ENCODE peak calls at places on chromosomes 1 and 21, in four cellular contexts. U is mesendoderm, Q is uterus, N is AG04450. J is an unnamed sample.

GRCh38 chr1:62508187-62508758 is 71.4 kb downstream of the USP1 start:
- DNase-seq in U (peak; percentile 39), Q (no peak), N (peak; percentile 11), J (no peak)

GRCh38 chr1:157152510-157152909 is 14.3 kb upstream of the ETV3 start:
- DNase-seq in Q (no peak), N (no peak), U (no peak), J (no peak)

GRCh38 chr1:39849203-39849602 is 34.1 kb downstream of the TRIT1 start:
- DNase-seq in U (no peak), Q (no peak), N (no peak), J (no peak)

GRCh38 chr21:44986471-44987291 is 46.9 kb downstream of the SLX9 start:
- DNase-seq in U (no peak), Q (peak; percentile 17), N (no peak), J (no peak)

GRCh38 chr1:174191255-174191906 is 32.1 kb downstream of the RABGAP1L start:
- DNase-seq in U (no peak), N (peak; percentile 6), Q (no peak), J (peak; percentile 10)

GRCh38 chr1:156432109-156433018 is 63.4 kb downstream of the RHBG start:
- DNase-seq in U (peak; percentile 72), Q (no peak), N (no peak), J (no peak)

GRCh38 chr1:111221633-111222286 is 5.8 kb upstream of the CHI3L2 start:
- DNase-seq in N (no peak), Q (no peak), U (peak; percentile 58), J (no peak)

GRCh38 chr1:42146916-42147320 is 6.3 kb upstream of the GUCA2B start:
- DNase-seq in U (peak; percentile 93), N (no peak), Q (peak; percentile 58), J (peak; percentile 88)

GRCh38 chr1:155125511-155125945 is 2.1 kb upstream of the EFNA1 start:
- DNase-seq in N (no peak), Q (no peak), U (peak; percentile 26), J (peak; percentile 60)

GRCh38 chr1:226875641-226876295 is 5.4 kb downstream of the PSEN2 start:
- DNase-seq in N (no peak), Q (peak; percentile 39), U (no peak), J (no peak)

GRCh38 chr1:66084442-66084841 is 291.7 kb downstream of the PDE4B start:
- DNase-seq in N (no peak), U (peak; percentile 18), Q (no peak), J (no peak)

GRCh38 chr1:1080122-1080753 is 6.1 kb upstream of the RNF223 start:
- DNase-seq in Q (no peak), N (no peak), U (peak; percentile 94), J (no peak)

GRCh38 chr21:33546076-33546475 is 3.2 kb downstream of the SON start:
- DNase-seq in Q (no peak), N (no peak), U (no peak), J (no peak)

GRCh38 chr1:146007048-146007784 is 10.8 kb upstream of the TXNIP start:
- DNase-seq in Q (peak; percentile 89), U (peak; percentile 69), N (peak; percentile 55), J (no peak)

GRCh38 chr21:35528109-35529042 is 479.3 kb upstream of the RUNX1 start:
- DNase-seq in U (no peak), Q (no peak), N (no peak), J (no peak)

GRCh38 chr1:206506803-206507394 is 432 bp upstream of the RASSF5 start:
- DNase-seq in U (no peak), N (no peak), Q (no peak), J (no peak)

GRCh38 chr1:177600936-177601335 is 368.9 kb downstream of the SEC16B start:
- DNase-seq in U (no peak), Q (no peak), N (no peak), J (no peak)

GRCh38 chr1:198577444-198577843 is 37.0 kb upstream of the ATP6V1G3 start:
- DNase-seq in N (peak; percentile 51), Q (no peak), U (no peak), J (peak; percentile 10)

DNA sequence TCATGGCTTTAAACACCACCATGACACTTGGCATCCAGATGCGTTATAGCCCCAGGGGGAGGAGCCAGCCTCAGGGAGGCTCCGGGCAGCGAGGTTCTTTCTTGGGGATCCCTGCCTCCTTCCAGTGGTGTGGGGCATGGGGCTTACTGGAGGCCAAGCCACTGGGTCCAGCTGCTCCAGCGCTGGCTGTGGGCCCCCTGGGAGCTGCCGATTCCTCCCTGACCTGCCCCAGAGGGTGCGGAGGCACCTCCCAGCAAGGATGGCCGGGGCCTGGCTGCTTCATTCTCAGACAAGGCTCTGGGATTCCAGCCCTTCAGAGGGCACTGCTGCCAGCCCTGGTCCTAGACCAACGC is 159.3 kb downstream of the PEX14 start:
- DNase-seq in Q (peak; percentile 19), N (no peak), U (no peak), J (no peak)
- H3K27ac ChIP-seq in Q (peak overlapping the region; percentile 79), N (no peak overlapping the region), U (no peak overlapping the region), J (peak overlapping the region; percentile 99)

DNA sequence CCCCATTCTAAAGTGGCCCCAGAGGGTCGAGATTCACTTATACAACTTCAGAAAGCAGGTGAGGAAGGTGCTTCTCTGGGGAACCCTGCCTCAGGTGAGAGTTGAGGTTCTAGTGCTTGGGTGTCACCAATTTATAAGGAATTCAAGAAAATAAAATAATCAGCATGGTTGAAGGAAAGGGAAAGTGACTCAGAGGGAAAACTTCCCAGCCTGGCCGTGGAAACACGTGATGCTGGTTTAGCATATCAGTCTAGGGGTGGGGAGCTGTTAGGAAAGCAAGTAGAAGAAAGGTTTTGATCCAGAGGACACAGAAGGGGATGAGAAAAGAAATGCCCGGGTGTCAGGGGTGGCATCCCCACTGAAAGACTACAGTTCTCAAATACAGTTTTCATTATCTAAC is 37.7 kb upstream of the TMEM125 start:
- DNase-seq in U (peak; percentile 52), Q (no peak), N (peak; percentile 36), J (no peak)
- H3K27ac ChIP-seq in U (no peak overlapping the region), Q (no peak overlapping the region), N (peak overlapping the region; percentile 42), J (no peak overlapping the region)

DNA sequence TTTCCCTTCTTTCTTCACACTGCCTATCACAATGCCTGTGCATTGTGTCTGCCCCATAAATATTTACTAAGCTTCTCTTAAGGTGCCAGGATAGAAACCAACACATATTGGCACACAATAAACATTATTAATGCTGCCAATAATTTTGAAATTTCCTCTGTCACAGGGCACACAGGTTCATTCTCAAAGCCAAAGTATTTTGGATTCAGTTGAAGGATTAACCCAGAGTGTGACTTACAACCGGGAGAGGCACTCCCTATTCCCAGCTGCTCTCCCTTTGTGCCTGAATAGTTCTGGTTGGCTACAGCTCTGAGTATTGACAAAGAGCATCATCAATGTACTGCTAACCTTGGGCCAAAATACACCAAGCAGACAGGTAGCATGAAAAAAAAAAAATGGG is 46.6 kb upstream of the ATP1A1 start:
- DNase-seq in Q (no peak), N (no peak), U (no peak), J (no peak)
- H3K27ac ChIP-seq in Q (no peak overlapping the region), N (no peak overlapping the region), U (no peak overlapping the region), J (no peak overlapping the region)

DNA sequence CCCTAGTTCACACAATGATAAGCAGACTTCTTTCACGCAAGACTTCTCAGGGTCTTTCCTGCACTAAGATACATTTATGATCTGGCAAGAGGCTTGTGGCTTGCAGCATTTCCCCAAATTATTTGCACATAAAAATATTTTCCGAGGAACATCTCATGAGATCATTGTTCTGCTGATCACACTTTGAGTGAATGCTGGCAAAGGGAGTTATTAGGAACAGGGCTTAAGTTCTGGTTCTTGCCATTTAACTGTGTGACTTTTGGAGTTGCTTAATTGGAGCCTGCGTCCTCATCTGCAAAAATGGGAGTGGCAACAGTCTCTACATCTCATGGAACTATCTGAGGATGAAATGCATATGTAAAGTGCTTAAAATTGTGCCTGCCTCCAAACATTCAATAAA is 50.2 kb downstream of the GADD45A start:
- DNase-seq in U (no peak), Q (no peak), N (no peak), J (no peak)
- H3K27ac ChIP-seq in U (no peak overlapping the region), Q (peak overlapping the region; percentile 81), N (no peak overlapping the region), J (peak overlapping the region; percentile 88)

GRCh38 chr21:38920631-38921398 is 115.1 kb downstream of the ETS2 start:
- DNase-seq in Q (peak; percentile 48), N (peak; percentile 34), U (no peak), J (no peak)
- H3K27ac ChIP-seq in Q (peak overlapping the region; percentile 89), N (peak overlapping the region; percentile 68), U (no peak overlapping the region), J (no peak overlapping the region)

GRCh38 chr1:162404550-162405160 is 7.3 kb downstream of the SH2D1B start:
- DNase-seq in N (peak; percentile 21), U (no peak), Q (no peak), J (no peak)
- H3K27ac ChIP-seq in N (no peak overlapping the region), U (no peak overlapping the region), Q (no peak overlapping the region), J (peak overlapping the region; percentile 13)

GRCh38 chr1:205448540-205449253 is 7.1 kb downstream of the BLACAT1 start:
- DNase-seq in U (peak; percentile 56), N (no peak), Q (no peak), J (no peak)
- H3K27ac ChIP-seq in U (peak overlapping the region; percentile 95), N (no peak overlapping the region), Q (no peak overlapping the region), J (peak overlapping the region; percentile 91)

J was measured in epithelial cell of prostate.